ENCODE peak calls at places on chromosome 18, in nine cellular contexts. T is activated naive CD4-positive, alpha-beta T cell treated with anti-CD3 and anti-CD28 coated beads, Interleukin-2, amount 10 ng/mL, durations not matched to agents 7 days and 5 days; W is type B pancreatic cell; V is stimulated activated CD4-positive, alpha-beta T cell treated with anti-CD3 and anti-CD28 coated beads, Interleukin-1b, Interleukin-23, amount 100 ng/mL, for 24 hours; O is NCI-H1092 treated with DMSO at 0.1 percent for 48 hours; R is NCI-H446 treated with DMSO at 0.1 percent for 48 hours; B is T-helper 9 cell; A is HFFc6; E is AG20443. I is an unnamed sample.

GRCh38 chr18:63292844-63293683 is 26.5 kb downstream of the BCL2 start:
- DNase-seq in B (no peak), V (no peak), W (no peak), R (no peak), E (no peak), O (no peak), T (no peak), A (no peak), I (no peak)

GRCh38 chr18:55224086-55224625 is 264.9 kb upstream of the CCDC68 start:
- DNase-seq in A (no peak), B (no peak), O (no peak), R (no peak), E (no peak), W (no peak), V (no peak), T (no peak), I (no peak)

GRCh38 chr18:62607302-62607701 is 84.5 kb downstream of the ZCCHC2 start:
- DNase-seq in V (no peak), T (no peak), R (no peak), A (no peak), O (no peak), E (no peak), W (no peak), B (no peak), I (no peak)

GRCh38 chr18:58785171-58785805 is 79.4 kb upstream of the ZNF532 start:
- DNase-seq in B (no peak), E (peak; percentile 73), O (no peak), W (no peak), T (no peak), R (no peak), V (no peak), A (peak; percentile 91), I (no peak)

GRCh38 chr18:48790869-48791635 is 159.7 kb downstream of the SMAD7 start:
- DNase-seq in W (no peak), E (no peak), T (peak; percentile 18), A (no peak), O (no peak), B (no peak), R (no peak), V (no peak), I (peak; percentile 29)

GRCh38 chr18:74499633-74500032 is 3.5 kb downstream of the CNDP2 start:
- DNase-seq in A (no peak), W (no peak), R (no peak), O (no peak), V (no peak), B (peak; percentile 22), T (peak; percentile 71), E (peak; percentile 71), I (no peak)

GRCh38 chr18:53219853-53220252 is 879.9 kb downstream of the DCC start:
- DNase-seq in T (no peak), B (no peak), E (no peak), V (no peak), W (no peak), R (no peak), A (no peak), O (no peak), I (no peak)

GRCh38 chr18:78659748-78660147 is 319.9 kb upstream of the SALL3 start:
- DNase-seq in T (no peak), B (no peak), W (no peak), E (no peak), R (no peak), V (no peak), O (peak; percentile 35), A (no peak), I (no peak)

GRCh38 chr18:13932285-13933025 is 17.1 kb upstream of the MC2R start:
- DNase-seq in A (no peak), R (no peak), O (no peak), B (no peak), V (no peak), W (no peak), T (no peak), E (no peak), I (no peak)

GRCh38 chr18:3863006-3863405 is 413.0 kb downstream of the TGIF1 start:
- DNase-seq in E (no peak), R (no peak), O (no peak), A (no peak), V (no peak), T (no peak), B (no peak), W (no peak), I (no peak)

GRCh38 chr18:59021500-59021899 is 118.2 kb upstream of the SEC11C start:
- DNase-seq in R (no peak), E (no peak), B (no peak), W (no peak), V (no peak), T (no peak), O (peak; percentile 36), A (no peak), I (no peak)

GRCh38 chr18:57733861-57734260 is 69.3 kb downstream of the ATP8B1 start:
- DNase-seq in V (no peak), T (no peak), O (no peak), E (no peak), W (no peak), B (no peak), A (no peak), R (no peak), I (no peak)

GRCh38 chr18:22604390-22604985 is 186.8 kb upstream of the CTAGE1 start:
- DNase-seq in R (no peak), B (no peak), A (no peak), T (no peak), V (no peak), E (no peak), O (peak; percentile 30), W (no peak), I (peak; percentile 30)